ENCODE peak calls at places on chromosomes 12 and 14, in five cellular contexts. One of them, this sample, is unnamed.

GRCh38 chr14:51261151-51261550 is 21.1 kb downstream of the TMX1 start:
- DNase-seq in fibroblast of pulmonary artery: no peak
- DNase-seq in thoracic aorta: no peak
- DNase-seq in cardiac fibroblast: no peak
- DNase-seq in body of pancreas: no peak
- DNase-seq in this sample: peak; percentile 14

GRCh38 chr12:131755305-131756113 is 44.6 kb downstream of the SFSWAP start:
- DNase-seq in fibroblast of pulmonary artery: peak; percentile 27
- DNase-seq in thoracic aorta: no peak
- DNase-seq in cardiac fibroblast: peak; percentile 23
- DNase-seq in body of pancreas: no peak
- DNase-seq in this sample: peak; percentile 41

GRCh38 chr12:43836455-43836989 is 641 bp downstream of the TMEM117 start:
- DNase-seq in fibroblast of pulmonary artery: peak; percentile 54
- DNase-seq in thoracic aorta: no peak
- DNase-seq in cardiac fibroblast: peak; percentile 59
- DNase-seq in body of pancreas: peak; percentile 18
- DNase-seq in this sample: peak; percentile 48

GRCh38 chr12:88142610-88142991 is 494 bp downstream of the TMTC3 start:
- DNase-seq in fibroblast of pulmonary artery: no peak
- DNase-seq in thoracic aorta: peak; percentile 6
- DNase-seq in cardiac fibroblast: no peak
- DNase-seq in body of pancreas: peak; percentile 26
- DNase-seq in this sample: no peak

GRCh38 chr14:68736519-68736918 is 56.3 kb downstream of the ZFP36L1 start:
- DNase-seq in fibroblast of pulmonary artery: no peak
- DNase-seq in thoracic aorta: no peak
- DNase-seq in cardiac fibroblast: peak; percentile 28
- DNase-seq in body of pancreas: no peak
- DNase-seq in this sample: no peak

GRCh38 chr14:58965601-58966000 is 222.9 kb upstream of the DAAM1 start:
- DNase-seq in fibroblast of pulmonary artery: no peak
- DNase-seq in thoracic aorta: no peak
- DNase-seq in cardiac fibroblast: no peak
- DNase-seq in body of pancreas: no peak
- DNase-seq in this sample: no peak

GRCh38 chr14:42140001-42140400 is 533.3 kb downstream of the LRFN5 start:
- DNase-seq in fibroblast of pulmonary artery: no peak
- DNase-seq in thoracic aorta: no peak
- DNase-seq in cardiac fibroblast: no peak
- DNase-seq in body of pancreas: no peak
- DNase-seq in this sample: peak; percentile 4

GRCh38 chr12:5442251-5443006 is 10.5 kb downstream of the NTF3 start:
- DNase-seq in fibroblast of pulmonary artery: peak; percentile 57
- DNase-seq in thoracic aorta: no peak
- DNase-seq in cardiac fibroblast: peak; percentile 62
- DNase-seq in body of pancreas: peak; percentile 32
- DNase-seq in this sample: peak; percentile 55

GRCh38 chr14:39138450-39138849 is 24.3 kb downstream of the GEMIN2 start:
- DNase-seq in fibroblast of pulmonary artery: no peak
- DNase-seq in thoracic aorta: no peak
- DNase-seq in cardiac fibroblast: peak; percentile 13
- DNase-seq in body of pancreas: no peak
- DNase-seq in this sample: peak; percentile 60

GRCh38 chr14:76863724-76864407 is 37.7 kb downstream of the LRRC74A start:
- DNase-seq in fibroblast of pulmonary artery: peak; percentile 58
- DNase-seq in thoracic aorta: no peak
- DNase-seq in cardiac fibroblast: peak; percentile 51
- DNase-seq in body of pancreas: peak; percentile 28
- DNase-seq in this sample: peak; percentile 30

GRCh38 chr14:50260511-50260910 is 29.1 kb upstream of the SOS2 start:
- DNase-seq in fibroblast of pulmonary artery: peak; percentile 68
- DNase-seq in thoracic aorta: no peak
- DNase-seq in cardiac fibroblast: peak; percentile 73
- DNase-seq in body of pancreas: peak; percentile 9
- DNase-seq in this sample: peak; percentile 78

GRCh38 chr12:79127268-79127895 is 262.8 kb downstream of the SYT1 start:
- DNase-seq in fibroblast of pulmonary artery: peak; percentile 94
- DNase-seq in thoracic aorta: no peak
- DNase-seq in cardiac fibroblast: peak; percentile 86
- DNase-seq in body of pancreas: no peak
- DNase-seq in this sample: peak; percentile 97

DNA sequence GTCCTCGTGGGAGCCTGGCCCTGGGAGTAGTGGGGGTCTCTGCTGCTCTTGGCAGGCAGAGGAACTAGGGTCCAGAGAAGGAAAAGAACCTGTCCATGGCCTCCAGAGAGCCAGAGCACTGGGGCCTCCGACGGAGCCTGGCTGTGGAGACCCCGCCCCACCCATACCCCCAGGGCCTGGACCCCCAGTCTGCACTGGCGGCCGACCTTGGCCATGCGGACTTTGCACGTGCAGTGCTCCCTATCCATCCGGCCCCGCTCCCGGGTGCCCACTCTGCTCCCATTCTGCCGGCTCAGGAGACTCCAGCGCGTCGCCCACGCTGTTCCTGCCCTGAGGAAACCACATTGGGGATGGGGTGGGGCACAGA is 1.1 kb downstream of the BEGAIN start:
- DNase-seq in fibroblast of pulmonary artery: no peak
- DNase-seq in thoracic aorta: no peak
- DNase-seq in cardiac fibroblast: no peak
- DNase-seq in body of pancreas: no peak
- DNase-seq in this sample: no peak
- H3K4me3 ChIP-seq in fibroblast of pulmonary artery: peak overlapping the region; percentile 41
- H3K4me3 ChIP-seq in thoracic aorta: peak overlapping the region; percentile 58
- H3K4me3 ChIP-seq in cardiac fibroblast: peak overlapping the region; percentile 47
- H3K4me3 ChIP-seq in body of pancreas: no peak overlapping the region
- H3K4me3 ChIP-seq in this sample: peak overlapping the region; percentile 49

GRCh38 chr12:26056335-26056734 is 68.5 kb downstream of the BHLHE41 start:
- DNase-seq in fibroblast of pulmonary artery: peak; percentile 49
- DNase-seq in thoracic aorta: no peak
- DNase-seq in cardiac fibroblast: no peak
- DNase-seq in body of pancreas: peak; percentile 53
- DNase-seq in this sample: peak; percentile 40
- TF ChIP-seq CTCF in fibroblast of pulmonary artery: no peak
- TF ChIP-seq CTCF in thoracic aorta: no peak
- TF ChIP-seq CTCF in cardiac fibroblast: no peak
- TF ChIP-seq CTCF in body of pancreas: no peak
- TF ChIP-seq CTCF in this sample: no peak

GRCh38 chr14:92520701-92521415 is 7.3 kb downstream of the RIN3 start:
- DNase-seq in fibroblast of pulmonary artery: no peak
- DNase-seq in thoracic aorta: no peak
- DNase-seq in cardiac fibroblast: no peak
- DNase-seq in body of pancreas: no peak
- DNase-seq in this sample: no peak

GRCh38 chr14:92520102-92520651 is 6.6 kb downstream of the RIN3 start:
- DNase-seq in fibroblast of pulmonary artery: no peak
- DNase-seq in thoracic aorta: no peak
- DNase-seq in cardiac fibroblast: no peak
- DNase-seq in body of pancreas: no peak
- DNase-seq in this sample: no peak

GRCh38 chr14:92525318-92526095 is 11.9 kb downstream of the RIN3 start:
- DNase-seq in fibroblast of pulmonary artery: no peak
- DNase-seq in thoracic aorta: no peak
- DNase-seq in cardiac fibroblast: no peak
- DNase-seq in body of pancreas: no peak
- DNase-seq in this sample: no peak

GRCh38 chr14:92524603-92525185 is 11.1 kb downstream of the RIN3 start:
- DNase-seq in fibroblast of pulmonary artery: no peak
- DNase-seq in thoracic aorta: no peak
- DNase-seq in cardiac fibroblast: no peak
- DNase-seq in body of pancreas: no peak
- DNase-seq in this sample: no peak

GRCh38 chr14:92523752-92524151 is 10.2 kb downstream of the RIN3 start:
- DNase-seq in fibroblast of pulmonary artery: no peak
- DNase-seq in thoracic aorta: no peak
- DNase-seq in cardiac fibroblast: no peak
- DNase-seq in body of pancreas: no peak
- DNase-seq in this sample: no peak
- H3K4me3 ChIP-seq in fibroblast of pulmonary artery: no peak overlapping the region
- H3K4me3 ChIP-seq in thoracic aorta: no peak overlapping the region
- H3K4me3 ChIP-seq in cardiac fibroblast: no peak overlapping the region
- H3K4me3 ChIP-seq in body of pancreas: no peak overlapping the region
- H3K4me3 ChIP-seq in this sample: no peak overlapping the region

DNA sequence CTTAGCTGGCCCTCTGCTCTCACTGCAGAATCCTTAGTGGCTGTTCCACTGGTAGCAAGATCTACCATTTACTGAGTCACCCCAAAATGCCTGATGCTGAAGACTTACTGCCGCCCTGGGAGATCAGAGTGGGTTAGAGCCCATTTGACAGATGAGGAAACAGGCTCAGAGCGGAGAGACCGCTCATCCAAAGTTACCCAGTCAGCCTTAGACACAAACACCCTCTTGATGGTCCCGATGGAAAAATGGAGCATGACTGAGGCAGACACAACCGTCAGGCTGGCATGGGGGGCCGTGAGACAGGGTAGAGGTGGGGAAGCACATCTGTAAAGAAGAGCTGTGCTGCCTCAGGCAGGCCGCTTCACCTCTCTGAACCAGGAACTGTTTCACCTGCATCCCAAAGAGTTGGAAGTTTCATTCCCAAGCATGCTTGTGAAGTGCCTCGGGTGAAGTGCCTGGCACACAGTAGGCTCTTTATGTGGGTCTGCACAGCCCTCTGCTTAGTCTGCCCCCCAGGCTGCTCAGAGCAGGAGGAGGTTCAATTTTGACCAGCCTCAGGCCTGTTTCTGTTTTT is 581 bp upstream of the SERPINA1 start:
- DNase-seq in fibroblast of pulmonary artery: no peak
- DNase-seq in thoracic aorta: no peak
- DNase-seq in cardiac fibroblast: no peak
- DNase-seq in body of pancreas: no peak
- DNase-seq in this sample: no peak
- TF ChIP-seq CTCF in fibroblast of pulmonary artery: no peak
- TF ChIP-seq CTCF in thoracic aorta: no peak
- TF ChIP-seq CTCF in cardiac fibroblast: no peak
- TF ChIP-seq CTCF in body of pancreas: no peak
- TF ChIP-seq CTCF in this sample: no peak

DNA sequence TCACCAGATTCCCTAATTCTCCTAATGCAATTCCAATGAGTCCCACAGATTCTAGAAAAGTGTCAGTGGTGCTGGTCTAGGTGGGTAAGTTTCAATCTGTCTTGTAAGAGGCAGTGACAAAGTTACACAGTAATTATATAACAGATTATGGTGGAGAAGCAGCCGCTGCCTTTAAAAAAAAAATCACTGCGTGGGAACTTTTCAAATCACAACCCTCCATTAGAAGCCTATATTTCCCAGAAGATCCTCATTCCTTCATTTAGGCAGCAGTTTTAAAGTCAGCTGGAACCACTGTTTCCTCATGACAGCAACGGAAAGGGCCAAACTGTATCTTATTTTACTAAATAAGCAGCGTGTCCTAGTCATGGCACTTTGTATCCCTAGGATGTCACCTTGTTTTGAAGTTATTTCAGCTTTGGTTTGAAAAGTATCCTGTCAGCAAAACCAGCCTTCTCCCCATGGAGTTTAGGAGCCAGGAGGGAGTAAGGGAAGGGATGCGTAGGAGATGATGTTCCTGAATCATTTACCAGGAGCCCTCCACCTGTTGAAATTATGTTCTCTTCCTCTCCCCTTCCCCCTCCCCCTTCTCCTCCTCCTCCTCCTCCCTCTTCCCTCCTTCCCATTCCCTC is 27.7 kb upstream of the DUSP6 start:
- DNase-seq in fibroblast of pulmonary artery: no peak
- DNase-seq in thoracic aorta: no peak
- DNase-seq in cardiac fibroblast: no peak
- DNase-seq in body of pancreas: no peak
- DNase-seq in this sample: no peak
- H3K4me3 ChIP-seq in fibroblast of pulmonary artery: no peak overlapping the region
- H3K4me3 ChIP-seq in thoracic aorta: no peak overlapping the region
- H3K4me3 ChIP-seq in cardiac fibroblast: no peak overlapping the region
- H3K4me3 ChIP-seq in body of pancreas: no peak overlapping the region
- H3K4me3 ChIP-seq in this sample: no peak overlapping the region

DNA sequence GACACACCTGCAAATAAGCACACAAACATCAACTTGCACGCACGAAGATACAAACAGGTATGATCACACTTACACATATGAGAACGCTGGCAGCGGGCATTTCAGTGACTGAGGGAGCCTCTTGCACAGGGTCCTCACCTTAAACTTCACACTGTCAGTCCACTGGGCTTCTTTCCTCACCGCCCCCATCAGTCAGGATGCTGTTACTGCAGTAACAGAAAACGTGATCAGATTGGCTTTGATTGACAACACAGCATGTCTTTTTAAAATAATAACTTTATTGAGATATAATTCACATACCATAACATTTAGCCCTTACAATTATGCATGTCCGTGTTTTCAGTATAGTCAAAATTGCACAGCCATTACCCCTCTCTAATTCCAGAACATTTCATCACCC is 8.2 kb downstream of the CCDC197 start:
- DNase-seq in fibroblast of pulmonary artery: no peak
- DNase-seq in thoracic aorta: no peak
- DNase-seq in cardiac fibroblast: no peak
- DNase-seq in body of pancreas: no peak
- DNase-seq in this sample: peak; percentile 27
- TF ChIP-seq CTCF in fibroblast of pulmonary artery: peak; percentile 52
- TF ChIP-seq CTCF in thoracic aorta: peak; percentile 20
- TF ChIP-seq CTCF in cardiac fibroblast: peak; percentile 39
- TF ChIP-seq CTCF in body of pancreas: no peak
- TF ChIP-seq CTCF in this sample: peak; percentile 62

This sample was measured in choroid plexus epithelial cell.